ENCODE peak calls at places on chromosomes 5 and 9, in eight cellular contexts. V, A, I, U, W, Z, P and K are unnamed samples.

GRCh38 chr5:91397791-91398190 is 14.7 kb upstream of the ARRDC3 start:
- DNase-seq in V (no peak), A (no peak), I (no peak), U (no peak), W (no peak), Z (no peak), P (no peak), K (no peak)

GRCh38 chr5:74312746-74313145 is 327.8 kb downstream of the ENC1 start:
- DNase-seq in V (no peak), A (no peak), I (no peak), U (no peak), W (no peak), Z (no peak), P (no peak), K (no peak)

GRCh38 chr9:134429007-134429406 is 102.8 kb downstream of the RXRA start:
- DNase-seq in V (no peak), A (no peak), I (no peak), U (no peak), W (no peak), Z (no peak), P (no peak), K (no peak)

GRCh38 chr5:5104550-5104949 is 35.6 kb upstream of the ADAMTS16 start:
- DNase-seq in V (no peak), A (no peak), I (no peak), U (no peak), W (peak; percentile 52), Z (no peak), P (no peak), K (no peak)

GRCh38 chr5:177162379-177162778 is 28.8 kb downstream of the NSD1 start:
- DNase-seq in V (no peak), A (no peak), I (no peak), U (peak; percentile 40), W (no peak), Z (no peak), P (no peak), K (no peak)

GRCh38 chr9:131817073-131817472 is 77.2 kb upstream of the RAPGEF1 start:
- DNase-seq in V (no peak), A (no peak), I (no peak), U (no peak), W (no peak), Z (no peak), P (no peak), K (no peak)

GRCh38 chr9:124313940-124314339 is 56.2 kb downstream of the NEK6 start:
- DNase-seq in V (no peak), A (no peak), I (no peak), U (no peak), W (no peak), Z (no peak), P (no peak), K (no peak)

GRCh38 chr5:155010881-155011280 is 2.7 kb upstream of the KIF4B start:
- DNase-seq in V (no peak), A (no peak), I (no peak), U (no peak), W (no peak), Z (no peak), P (no peak), K (no peak)

GRCh38 chr5:32506251-32506661 is 61.7 kb upstream of the ZFR start:
- DNase-seq in V (no peak), A (no peak), I (no peak), U (no peak), W (peak; percentile 19), Z (peak; percentile 41), P (peak; percentile 6), K (no peak)

GRCh38 chr5:96926275-96926674 is 9.6 kb upstream of the LNPEP start:
- DNase-seq in V (no peak), A (no peak), I (no peak), U (no peak), W (no peak), Z (no peak), P (no peak), K (no peak)

GRCh38 chr9:137112564-137113384 is 1.8 kb downstream of the DPP7 start:
- DNase-seq in V (no peak), A (no peak), I (no peak), U (no peak), W (no peak), Z (no peak), P (no peak), K (no peak)

GRCh38 chr5:150391064-150391834 is 21.5 kb downstream of the CD74 start:
- DNase-seq in V (no peak), A (no peak), I (no peak), U (no peak), W (no peak), Z (no peak), P (no peak), K (no peak)

GRCh38 chr5:177524539-177524900 is 7.8 kb upstream of the DDX41 start:
- DNase-seq in V (no peak), A (no peak), I (no peak), U (no peak), W (no peak), Z (no peak), P (no peak), K (no peak)

GRCh38 chr9:34072410-34072809 is 23.7 kb upstream of the UBAP2 start:
- DNase-seq in V (no peak), A (no peak), I (no peak), U (peak; percentile 73), W (peak; percentile 74), Z (no peak), P (no peak), K (no peak)

GRCh38 chr5:58924306-58924705 is 341.4 kb downstream of the RAB3C start:
- DNase-seq in V (no peak), A (no peak), I (no peak), U (no peak), W (no peak), Z (no peak), P (no peak), K (no peak)

GRCh38 chr5:150734579-150735384 is 24.0 kb downstream of the DCTN4 start:
- DNase-seq in V (peak; percentile 44), A (peak; percentile 33), I (no peak), U (no peak), W (peak; percentile 14), Z (no peak), P (no peak), K (no peak)

GRCh38 chr5:147968855-147969254 is 62.5 kb upstream of the C5orf46 start:
- DNase-seq in V (no peak), A (no peak), I (no peak), U (no peak), W (peak; percentile 36), Z (peak; percentile 27), P (peak; percentile 4), K (no peak)

GRCh38 chr5:139711067-139711851 is 63.1 kb downstream of the CXXC5 start:
- DNase-seq in V (no peak), A (no peak), I (no peak), U (peak; percentile 78), W (peak; percentile 50), Z (no peak), P (no peak), K (peak; percentile 81)

GRCh38 chr5:65651144-65651543 is 26.3 kb downstream of the SHLD3 start:
- DNase-seq in V (no peak), A (no peak), I (no peak), U (no peak), W (no peak), Z (no peak), P (no peak), K (no peak)

GRCh38 chr5:2465383-2465782 is 286.1 kb downstream of the IRX2 start:
- DNase-seq in V (no peak), A (no peak), I (no peak), U (no peak), W (no peak), Z (no peak), P (no peak), K (no peak)
- TF ChIP-seq CTCF in V (no peak), A (no peak), I (no peak), U (peak; percentile 18), W (no peak), Z (no peak), P (no peak), K (no peak)

DNA sequence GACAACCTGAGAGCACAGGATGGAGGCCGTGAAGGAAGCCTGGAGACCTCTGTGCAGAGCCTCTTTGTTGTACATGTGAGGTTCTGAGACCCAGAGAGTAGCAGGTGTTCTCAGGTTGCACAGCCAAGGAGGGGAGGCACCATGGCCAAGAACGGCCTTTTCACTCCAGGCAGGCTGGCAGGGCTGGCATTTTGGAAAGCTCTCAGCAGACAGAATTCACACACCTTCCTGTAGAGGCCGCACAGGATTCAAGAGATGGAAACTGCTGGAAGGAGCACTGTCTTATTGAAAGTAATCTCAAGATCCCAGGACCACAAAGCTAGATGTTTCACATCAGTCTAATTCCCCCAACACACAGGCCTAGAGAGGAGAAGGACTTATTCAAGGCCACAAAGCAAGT is 52.8 kb upstream of the XPA start:
- DNase-seq in V (no peak), A (no peak), I (no peak), U (no peak), W (peak; percentile 29), Z (no peak), P (no peak), K (no peak)
- TF ChIP-seq CTCF in V (no peak), A (no peak), I (no peak), U (no peak), W (peak; percentile 46), Z (no peak), P (no peak), K (no peak)

GRCh38 chr9:120358877-120359276 is 221.1 kb downstream of the CDK5RAP2 start:
- DNase-seq in V (no peak), A (no peak), I (no peak), U (peak; percentile 46), W (no peak), Z (no peak), P (no peak), K (no peak)

GRCh38 chr9:120348951-120349429 is 231.0 kb downstream of the CDK5RAP2 start:
- DNase-seq in V (no peak), A (no peak), I (peak; percentile 42), U (peak; percentile 83), W (peak; percentile 54), Z (peak; percentile 65), P (peak; percentile 66), K (peak; percentile 69)

GRCh38 chr9:120351106-120351505 is 228.9 kb downstream of the CDK5RAP2 start:
- DNase-seq in V (no peak), A (no peak), I (no peak), U (no peak), W (no peak), Z (no peak), P (no peak), K (no peak)

GRCh38 chr9:120350596-120350995 is 229.4 kb downstream of the CDK5RAP2 start:
- DNase-seq in V (no peak), A (no peak), I (no peak), U (no peak), W (no peak), Z (no peak), P (no peak), K (no peak)

GRCh38 chr9:120353501-120353900 is 226.5 kb downstream of the CDK5RAP2 start:
- DNase-seq in V (no peak), A (no peak), I (no peak), U (no peak), W (no peak), Z (peak; percentile 31), P (no peak), K (no peak)
- TF ChIP-seq CTCF in V (no peak), A (no peak), I (no peak), U (no peak), W (no peak), Z (no peak), P (no peak), K (no peak)

DNA sequence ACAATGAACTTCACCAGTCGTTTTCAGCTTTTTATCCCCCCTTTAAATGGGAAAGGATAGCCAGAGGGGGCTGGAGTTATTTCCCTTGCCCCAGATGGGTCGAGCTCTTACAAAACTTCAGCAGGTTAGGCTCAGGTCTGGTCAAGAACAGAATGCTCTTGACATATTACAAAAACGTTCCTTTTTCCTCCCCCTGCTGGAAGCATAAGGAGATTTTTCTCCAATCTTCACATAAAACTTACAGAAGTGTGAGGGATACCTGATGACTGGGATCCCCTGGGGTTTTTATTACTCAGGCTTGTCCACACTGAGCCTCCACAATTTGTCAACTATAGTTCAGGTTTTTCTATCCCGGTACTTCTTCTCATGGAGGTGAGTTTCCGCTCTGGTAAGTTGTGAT is 60.8 kb downstream of the CSF2 start:
- DNase-seq in V (no peak), A (no peak), I (no peak), U (no peak), W (peak; percentile 59), Z (peak; percentile 50), P (peak; percentile 74), K (no peak)
- TF ChIP-seq CTCF in V (no peak), A (no peak), I (peak; percentile 42), U (peak; percentile 40), W (peak; percentile 60), Z (peak; percentile 41), P (peak; percentile 43), K (no peak)